ENCODE peak calls at places on chromosomes 13 and 19, in seven cellular contexts. M, Q, Y, K, E, J and G are unnamed samples.

GRCh38 chr19:56566904-56567273 is 379 bp upstream of the ZNF470 start:
- DNase-seq in M (no peak), K (peak), Q (no peak), Y (no peak), E (peak), J (no peak), G (no peak)

GRCh38 chr13:79988573-79988972 is 352.4 kb downstream of the SPRY2 start:
- DNase-seq in K (no peak), E (peak), J (no peak), Y (no peak), M (peak), Q (no peak), G (peak)

GRCh38 chr19:4448147-4448985 is 9.2 kb downstream of the UBXN6 start:
- DNase-seq in M (no peak), E (no peak), K (no peak), Y (no peak), Q (no peak), J (no peak), G (no peak)

GRCh38 chr19:13150919-13151604 is 851 bp downstream of the IER2 start:
- DNase-seq in E (no peak), Q (no peak), J (peak), M (no peak), Y (no peak), K (no peak), G (peak)

GRCh38 chr19:46381746-46382345 is 31.5 kb downstream of the CCDC8 start:
- DNase-seq in M (no peak), E (no peak), J (no peak), Q (no peak), K (peak), Y (no peak), G (no peak)

GRCh38 chr19:39341122-39341719 is 1.0 kb upstream of the SAMD4B start:
- DNase-seq in K (peak), J (no peak), M (no peak), Q (no peak), Y (no peak), E (no peak), G (no peak)

GRCh38 chr19:1019980-1020867 is 699 bp downstream of the TMEM259 start:
- DNase-seq in J (no peak), M (no peak), E (no peak), Q (no peak), K (no peak), Y (peak), G (no peak)

GRCh38 chr13:85995788-85996418 is 196.7 kb upstream of the SLITRK6 start:
- DNase-seq in Q (no peak), Y (no peak), M (no peak), E (no peak), J (no peak), K (no peak), G (no peak)

GRCh38 chr13:28831117-28831516 is 11.0 kb downstream of the MTUS2 start:
- DNase-seq in E (no peak), J (no peak), Y (no peak), M (no peak), K (no peak), Q (no peak), G (no peak)

GRCh38 chr19:41324921-41325639 is 15.1 kb downstream of the CCDC97 start:
- DNase-seq in E (no peak), Q (peak), J (no peak), Y (peak), K (peak), M (peak), G (peak)

GRCh38 chr13:20131057-20131832 is 29.6 kb downstream of the GJA3 start:
- DNase-seq in K (peak), Y (no peak), Q (no peak), M (no peak), E (no peak), J (no peak), G (no peak)

GRCh38 chr19:29671393-29672076 is 6.3 kb downstream of the PLEKHF1 start:
- DNase-seq in K (no peak), E (peak), M (no peak), Q (no peak), Y (no peak), J (no peak), G (peak)

GRCh38 chr13:112174476-112175110 is 107.6 kb downstream of the SOX1 start:
- DNase-seq in K (no peak), M (no peak), E (no peak), J (no peak), Y (no peak), Q (no peak), G (no peak)

GRCh38 chr13:20473888-20474287 is 51.8 kb downstream of the CRYL1 start:
- DNase-seq in J (no peak), Y (no peak), E (no peak), M (no peak), Q (no peak), K (no peak), G (no peak)

GRCh38 chr13:34164585-34164984 is 346.6 kb downstream of the RFC3 start:
- DNase-seq in E (peak), Y (no peak), K (no peak), Q (no peak), J (peak), M (no peak), G (no peak)

GRCh38 chr19:40263440-40264313 is 21.5 kb downstream of the AKT2 start:
- DNase-seq in Q (no peak), K (no peak), M (no peak), E (no peak), Y (no peak), J (no peak), G (no peak)

GRCh38 chr13:99730403-99730802 is 229.1 kb downstream of the TM9SF2 start:
- DNase-seq in J (no peak), M (no peak), K (no peak), Y (no peak), Q (no peak), E (no peak), G (no peak)

GRCh38 chr19:12721656-12722565 is 1.8 kb downstream of the TNPO2 start:
- DNase-seq in Y (peak), Q (peak), J (peak), M (peak), E (no peak), K (peak), G (peak)

GRCh38 chr19:18785179-18786124 is 5.7 kb downstream of the COMP start:
- DNase-seq in K (peak), Q (no peak), E (peak), M (peak), J (peak), Y (peak), G (peak)

GRCh38 chr19:35419046-35419445 is 29.0 kb upstream of the FFAR2 start:
- DNase-seq in E (peak), Y (no peak), M (no peak), Q (no peak), J (no peak), K (no peak), G (no peak)

GRCh38 chr19:6551607-6552450 is 21.0 kb downstream of the TNFSF9 start:
- DNase-seq in J (no peak), Y (peak), E (no peak), Q (no peak), K (peak), M (no peak), G (no peak)

GRCh38 chr19:5805465-5806132 is 732 bp downstream of the NRTN start:
- DNase-seq in Q (no peak), E (peak), K (peak), Y (peak), J (peak), M (peak), G (peak)

GRCh38 chr19:43438291-43439162 is 23.8 kb downstream of the TEX101 start:
- DNase-seq in E (peak), Y (no peak), J (no peak), K (no peak), Q (no peak), M (peak), G (no peak)

GRCh38 chr19:54345938-54346386 is 7.0 kb upstream of the LILRA4 start:
- DNase-seq in M (no peak), E (no peak), J (no peak), K (no peak), Q (no peak), Y (no peak), G (no peak)

GRCh38 chr13:80338781-80339577 is 1.9 kb downstream of the SPRY2 start:
- DNase-seq in Y (peak), E (no peak), K (peak), Q (no peak), J (peak), M (peak), G (peak)

GRCh38 chr19:16824658-16825311 is 4.4 kb upstream of the SIN3B start:
- DNase-seq in K (no peak), Y (peak), Q (no peak), M (peak), E (peak), J (no peak), G (peak)

GRCh38 chr19:45670670-45671453 is 2.8 kb downstream of the GIPR start:
- DNase-seq in E (peak), Q (peak), M (peak), Y (peak), J (peak), K (peak), G (peak)

GRCh38 chr19:50667759-50668231 is 18.6 kb downstream of the C19orf81 start:
- DNase-seq in J (no peak), Y (no peak), M (no peak), E (no peak), K (no peak), Q (no peak), G (no peak)

GRCh38 chr19:54107876-54108490 is 5.3 kb downstream of the NDUFA3 start:
- DNase-seq in Y (no peak), M (no peak), E (no peak), Q (no peak), J (no peak), K (no peak), G (no peak)

GRCh38 chr19:14031719-14032480 is at the start of gene IL27RA:
- DNase-seq in Y (peak), K (peak), Q (peak), M (peak), E (no peak), J (peak), G (peak)

GRCh38 chr13:101706651-101707050 is 254.2 kb downstream of the ITGBL1 start:
- DNase-seq in J (no peak), Y (peak), Q (no peak), E (no peak), K (no peak), M (peak), G (peak)

GRCh38 chr13:40790232-40790631 is 821 bp downstream of the SLC25A15 start:
- DNase-seq in J (no peak), M (no peak), Y (no peak), E (no peak), Q (no peak), K (no peak), G (no peak)
- H3K4ac ChIP-seq in J (no peak), M (peak), Y (no peak), E (no peak), Q (no peak), K (no peak), G (no peak)

DNA sequence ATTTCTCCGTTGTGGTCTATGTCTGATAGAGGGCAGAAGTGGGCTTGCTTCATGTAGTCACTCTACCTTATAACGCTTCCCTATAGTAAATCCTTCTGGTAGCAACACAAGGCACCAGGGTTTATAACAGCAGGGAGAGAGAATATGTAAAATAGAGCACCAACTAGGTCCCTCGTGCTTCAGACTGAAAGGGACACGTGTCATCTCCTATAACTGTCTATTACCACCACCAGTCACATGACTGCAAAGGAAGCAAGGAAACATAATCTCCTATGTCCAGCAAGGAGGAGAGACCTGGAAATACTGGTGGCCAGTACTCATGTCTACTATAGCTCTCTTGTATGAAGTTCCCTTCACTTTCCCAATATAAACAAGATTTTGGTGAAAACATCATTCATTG is 79.2 kb downstream of the SLAIN1 start:
- DNase-seq in J (no peak), K (no peak), Y (no peak), Q (no peak), M (no peak), E (no peak), G (no peak)
- H3K23ac ChIP-seq in J (no peak), K (no peak), Y (no peak), Q (no peak), M (no peak), E (no peak), G (no peak)

GRCh38 chr19:48061401-48062344 is 17.8 kb upstream of the CABP5 start:
- DNase-seq in K (peak), M (no peak), E (no peak), Y (peak), J (no peak), Q (peak), G (no peak)
- H3K4ac ChIP-seq in K (no peak), M (no peak), E (no peak), Y (no peak), J (no peak), Q (peak), G (no peak)

DNA sequence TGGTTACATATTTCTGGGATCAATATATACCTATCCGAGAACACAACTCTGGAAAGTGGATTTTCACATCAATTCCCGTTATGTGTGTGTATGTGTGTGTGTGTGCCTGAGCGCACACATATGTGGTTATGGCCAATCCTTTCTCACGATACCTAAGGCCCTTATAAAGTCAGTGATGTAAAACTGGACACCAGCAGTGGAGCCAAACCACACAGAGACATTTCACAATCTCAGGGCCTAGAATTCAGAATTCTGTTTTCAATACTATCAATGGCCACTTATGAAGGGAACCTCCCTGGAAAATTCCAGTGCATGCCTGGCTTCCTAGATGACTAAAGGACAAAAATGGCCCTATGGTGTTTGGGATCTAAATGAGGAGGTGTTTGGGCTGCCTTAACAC is 187.3 kb upstream of the UBL3 start:
- DNase-seq in K (no peak), Q (no peak), E (no peak), J (no peak), Y (no peak), M (peak), G (peak)
- H3K23ac ChIP-seq in K (no peak), Q (no peak), E (no peak), J (no peak), Y (no peak), M (no peak), G (no peak)